ENCODE peak calls at places on chromosomes 11 and 22, in seven cellular contexts. G is A549, F is right lobe of liver, M is stomach, O is tibial nerve, N is spleen, T is heart left ventricle. Q is an unnamed sample.
A peak's percentile ranks its signal among the peaks of the same experiment; 100 is the strongest.

GRCh38 chr11:36455658-36456111 is 54.4 kb downstream of the TRAF6 start:
- DNase-seq in G (peak; percentile 17), N (no peak), F (no peak), M (peak; percentile 36), O (peak; percentile 52), T (peak; percentile 88), Q (peak; percentile 66)

GRCh38 chr11:25453471-25453870 is 878.5 kb upstream of the ANO3 start:
- DNase-seq in T (no peak), G (no peak), N (no peak), O (no peak), M (no peak), F (no peak), Q (no peak)

GRCh38 chr11:9750551-9750950 is 86.7 kb downstream of the SWAP70 start:
- DNase-seq in G (no peak), F (no peak), M (no peak), N (no peak), O (no peak), T (no peak), Q (no peak)

GRCh38 chr11:70627219-70627618 is 228.9 kb downstream of the CTTN start:
- DNase-seq in O (no peak), M (no peak), F (no peak), N (no peak), T (no peak), G (no peak), Q (no peak)

GRCh38 chr22:35984776-35985175 is 43.8 kb downstream of the RBFOX2 start:
- DNase-seq in N (no peak), T (no peak), G (no peak), O (no peak), F (no peak), M (no peak), Q (no peak)

GRCh38 chr22:45450931-45451651 is 37.6 kb downstream of the RIBC2 start:
- DNase-seq in M (no peak), T (no peak), G (no peak), N (no peak), O (peak; percentile 76), F (no peak), Q (no peak)

GRCh38 chr11:28343304-28344233 is 235.4 kb downstream of the METTL15 start:
- DNase-seq in T (no peak), N (no peak), M (peak; percentile 27), O (no peak), G (peak; percentile 24), F (no peak), Q (no peak)

GRCh38 chr22:45966320-45966891 is 10.6 kb downstream of the WNT7B start:
- DNase-seq in F (no peak), T (no peak), G (no peak), M (no peak), O (no peak), N (no peak), Q (no peak)

GRCh38 chr22:46734830-46735453 is 3.1 kb downstream of the CERK start:
- DNase-seq in M (peak; percentile 56), G (no peak), O (no peak), N (peak; percentile 93), F (no peak), T (no peak), Q (no peak)

GRCh38 chr11:12684354-12684753 is 10.1 kb downstream of the TEAD1 start:
- DNase-seq in N (no peak), O (no peak), G (no peak), T (no peak), F (no peak), M (no peak), Q (no peak)

GRCh38 chr11:20066783-20067156 is 93.5 kb downstream of the DBX1 start:
- DNase-seq in T (no peak), M (no peak), O (no peak), G (no peak), N (no peak), F (no peak), Q (no peak)

GRCh38 chr22:42884616-42885375 is 27.7 kb upstream of the ARFGAP3 start:
- DNase-seq in G (no peak), O (no peak), F (no peak), M (no peak), T (no peak), N (no peak), Q (no peak)

GRCh38 chr22:50670513-50670912 is 2.1 kb upstream of the SHANK3 start:
- DNase-seq in T (no peak), F (no peak), O (no peak), G (no peak), N (no peak), M (no peak), Q (no peak)

GRCh38 chr11:65429069-65429681 is 6.6 kb downstream of the NEAT1 start:
- DNase-seq in G (no peak), N (no peak), T (no peak), F (peak; percentile 61), O (peak; percentile 50), M (peak; percentile 43), Q (no peak)

GRCh38 chr11:131457163-131457562 is 86.7 kb downstream of the NTM start:
- DNase-seq in N (no peak), G (no peak), F (no peak), O (no peak), T (no peak), M (no peak), Q (no peak)

GRCh38 chr22:44623771-44624510 is 78.1 kb upstream of the PRR5 start:
- DNase-seq in T (no peak), M (no peak), N (peak; percentile 70), O (no peak), F (no peak), G (peak; percentile 30), Q (no peak)

GRCh38 chr11:469684-470667 is 19.9 kb downstream of the PTDSS2 start:
- DNase-seq in M (peak; percentile 63), N (peak; percentile 76), T (peak; percentile 66), G (peak; percentile 67), O (peak; percentile 63), F (peak; percentile 91), Q (peak; percentile 80)
- TF ChIP-seq POLR2A in M (no peak), N (no peak), T (no peak), G (no peak), O (peak; percentile 39), F (peak; percentile 78), Q (peak; percentile 34)

GRCh38 chr11:47916361-47916841 is 64.0 kb upstream of the PTPRJ start:
- DNase-seq in N (no peak), O (no peak), G (no peak), F (no peak), M (peak; percentile 72), T (peak; percentile 38), Q (no peak)

GRCh38 chr11:47917643-47918369 is 62.6 kb upstream of the PTPRJ start:
- DNase-seq in T (peak; percentile 82), M (peak; percentile 52), F (peak; percentile 54), N (peak; percentile 86), G (peak; percentile 80), O (peak; percentile 74), Q (peak; percentile 90)

GRCh38 chr11:47918882-47919495 is 61.4 kb upstream of the PTPRJ start:
- DNase-seq in T (no peak), M (no peak), F (no peak), N (peak; percentile 14), O (no peak), G (peak; percentile 54), Q (no peak)

GRCh38 chr11:47915407-47916137 is 64.8 kb upstream of the PTPRJ start:
- DNase-seq in N (peak; percentile 80), F (no peak), M (no peak), O (no peak), T (no peak), G (no peak), Q (no peak)

GRCh38 chr11:47918370-47918690 is 62.0 kb upstream of the PTPRJ start:
- DNase-seq in T (no peak), M (no peak), O (no peak), F (no peak), G (no peak), N (no peak), Q (no peak)
- H3K4me1 ChIP-seq in T (peaks cover 5% of the 10 kb centered on the region), M (peaks cover 21% of the 10 kb centered on the region), O (peaks cover 17% of the 10 kb centered on the region), F (no peaks in the 10 kb centered on the region), G (peaks cover 53% of the 10 kb centered on the region), N (peaks cover 83% of the 10 kb centered on the region), Q (peaks cover 8% of the 10 kb centered on the region)

DNA sequence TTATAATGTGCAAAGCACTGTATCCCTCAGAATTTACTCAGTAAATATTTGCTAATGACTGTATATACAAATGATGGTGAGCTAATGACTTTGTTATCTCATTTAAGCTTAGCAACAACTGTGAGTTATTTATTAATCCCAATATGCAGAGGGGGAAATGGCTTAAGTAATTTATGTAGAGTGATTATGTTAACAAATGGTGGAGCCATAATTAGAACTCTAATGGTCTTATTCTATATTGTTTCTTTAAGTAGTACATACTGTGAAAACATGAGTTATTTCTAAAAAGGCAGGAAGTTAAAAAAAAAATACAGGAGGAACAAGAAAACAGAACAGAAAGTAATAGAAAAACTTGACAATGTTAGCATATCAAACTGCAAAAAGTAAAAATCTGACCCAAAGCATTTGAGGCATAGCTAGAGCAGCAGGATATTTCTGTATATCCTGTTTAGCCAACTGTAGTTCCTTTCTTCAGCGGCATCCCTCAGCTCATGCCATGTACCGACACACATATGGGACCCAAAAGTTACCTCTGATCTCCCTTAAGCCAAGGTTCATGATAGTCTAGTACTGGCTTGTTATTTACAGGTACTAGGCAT is 94.2 kb downstream of the FCHSD2 start:
- DNase-seq in N (no peak), T (no peak), G (no peak), O (no peak), F (no peak), M (no peak), Q (no peak)
- H3K4me3 ChIP-seq in N (no peak overlapping the region), T (no peak overlapping the region), G (no peak overlapping the region), O (no peak overlapping the region), F (no peak overlapping the region), M (no peak overlapping the region), Q (no peak overlapping the region)

GRCh38 chr11:62678433-62678769 is 472 bp downstream of the UBXN1 start:
- DNase-seq in G (no peak), T (no peak), N (no peak), O (no peak), F (no peak), M (no peak), Q (no peak)

GRCh38 chr11:62677709-62678108 is 1.2 kb downstream of the UBXN1 start:
- DNase-seq in O (no peak), N (no peak), F (no peak), M (no peak), T (no peak), G (no peak), Q (no peak)

GRCh38 chr11:62680825-62681240 is 2.0 kb upstream of the UBXN1 start:
- DNase-seq in F (peak; percentile 61), T (peak; percentile 54), N (no peak), G (peak; percentile 80), M (peak; percentile 47), O (peak; percentile 69), Q (no peak)

GRCh38 chr11:62677160-62677559 is 1.7 kb downstream of the UBXN1 start:
- DNase-seq in O (no peak), N (no peak), F (no peak), M (no peak), T (no peak), G (no peak), Q (no peak)

GRCh38 chr11:62678770-62679696 is at the start of gene UBXN1:
- DNase-seq in T (peak; percentile 94), M (peak; percentile 89), G (peak; percentile 92), O (peak; percentile 94), N (peak; percentile 96), F (peak; percentile 92), Q (peak; percentile 90)
- TF ChIP-seq POLR2A in T (peak; percentile 73), M (no peak), G (peak; percentile 57), O (peak; percentile 53), N (no peak), F (peak; percentile 72), Q (peak; percentile 57)

DNA sequence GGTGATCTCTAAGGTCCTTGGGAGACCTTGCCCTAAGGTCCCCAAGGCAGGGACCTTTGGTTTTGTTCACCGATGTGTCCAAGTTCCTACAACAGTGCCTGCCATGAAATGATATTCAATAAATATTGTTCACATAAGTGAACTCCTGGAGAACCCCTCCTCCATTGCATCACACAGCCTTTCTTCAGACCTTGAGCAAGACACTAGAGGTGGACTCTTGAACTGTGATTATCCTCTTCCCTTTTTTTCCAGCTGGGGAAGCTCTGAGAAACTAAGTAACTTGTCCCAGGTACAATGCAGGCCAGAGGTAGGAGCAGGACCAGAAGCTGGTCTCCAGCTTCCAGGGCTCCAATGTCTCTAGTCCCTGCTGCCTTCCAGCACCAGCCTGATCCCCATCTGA is 76.6 kb upstream of the LMO1 start:
- DNase-seq in O (no peak), M (no peak), F (no peak), T (no peak), N (no peak), G (no peak), Q (no peak)
- H3K4me1 ChIP-seq in O (no peaks in the 10 kb centered on the region), M (no peaks in the 10 kb centered on the region), F (no peaks in the 10 kb centered on the region), T (no peaks in the 10 kb centered on the region), N (peaks cover 38% of the 10 kb centered on the region), G (no peaks in the 10 kb centered on the region), Q (no peaks in the 10 kb centered on the region)